ENCODE peak calls at places on chromosomes 4 and X, in four cellular contexts. K is stimulated activated CD8-positive, alpha-beta memory T cell treated with anti-CD3 and anti-CD28 coated beads, Interleukin-2, amount 100 ng/mL, for 1 hour; A is activated CD4-positive, alpha-beta T cell treated with anti-CD3 and anti-CD28 coated beads for 24 hours; U is IMR-90. F is an unnamed sample.

GRCh38 chr4:159179310-159179958 is 76.6 kb downstream of the RAPGEF2 start:
- DNase-seq in A (no peak), K (no peak), U (no peak), F (no peak)

GRCh38 chr4:128908735-128909134 is 99.2 kb downstream of the JADE1 start:
- DNase-seq in A (no peak), U (peak), K (no peak), F (no peak)

GRCh38 chrX:111170017-111170416 is 74.0 kb downstream of the PAK3 start:
- DNase-seq in K (no peak), U (peak), A (peak), F (no peak)

GRCh38 chr4:79609853-79610252 is 201.8 kb upstream of the GK2 start:
- DNase-seq in K (no peak), A (no peak), U (no peak), F (no peak)

GRCh38 chr4:7042697-7043464 is at the start of gene TADA2B:
- DNase-seq in U (peak), A (peak), K (peak), F (peak)

GRCh38 chrX:139825618-139826017 is 107.2 kb downstream of the ATP11C start:
- DNase-seq in K (no peak), U (no peak), A (no peak), F (no peak)

GRCh38 chrX:75623535-75623934 is 100.7 kb upstream of the ZDHHC15 start:
- DNase-seq in A (no peak), U (no peak), K (no peak), F (no peak)

GRCh38 chr4:74559853-74560252 is 114.9 kb downstream of the AREG start:
- DNase-seq in U (no peak), K (no peak), A (no peak), F (no peak)

GRCh38 chr4:145808021-145808650 is 128.2 kb downstream of the C4orf51 start:
- DNase-seq in U (peak), K (no peak), A (peak), F (no peak)

GRCh38 chr4:15506464-15506863 is 36.8 kb downstream of the CC2D2A start:
- DNase-seq in K (no peak), A (no peak), U (peak), F (no peak)

GRCh38 chr4:188680004-188680666 is 540.9 kb downstream of the TRIML1 start:
- DNase-seq in A (no peak), K (no peak), U (no peak), F (no peak)

GRCh38 chrX:9587551-9588096 is 122.8 kb downstream of the TBL1X start:
- DNase-seq in K (no peak), A (no peak), U (no peak), F (no peak)

GRCh38 chrX:137044893-137045292 is 11.1 kb upstream of the GPR101 start:
- DNase-seq in U (no peak), A (no peak), K (no peak), F (no peak)

GRCh38 chr4:89998350-89999098 is 103.9 kb downstream of the MMRN1 start:
- DNase-seq in U (no peak), A (no peak), K (no peak), F (no peak)

GRCh38 chr4:124060261-124060918 is 652.1 kb downstream of the ANKRD50 start:
- DNase-seq in U (peak), K (no peak), A (no peak), F (no peak)

GRCh38 chr4:187666634-187667033 is 328.9 kb upstream of the ZFP42 start:
- DNase-seq in U (peak), K (no peak), A (no peak), F (no peak)

GRCh38 chrX:1323315-1323714 is 13.3 kb upstream of the IL3RA start:
- DNase-seq in U (no peak), K (peak), A (no peak), F (no peak)

GRCh38 chrX:2638279-2638678 is 52.8 kb upstream of the CD99 start:
- DNase-seq in A (no peak), U (no peak), K (no peak), F (no peak)

GRCh38 chr4:10965196-10965595 is 280.6 kb upstream of the CLNK start:
- DNase-seq in K (no peak), A (no peak), U (no peak), F (no peak)

GRCh38 chrX:73965833-73966232 is 338.1 kb upstream of the ZCCHC13 start:
- DNase-seq in K (no peak), U (no peak), A (no peak), F (no peak)

GRCh38 chrX:17527135-17527701 is 152.2 kb downstream of the NHS start:
- DNase-seq in K (no peak), U (peak), A (no peak), F (no peak)

GRCh38 chrX:13101439-13102139 is 57.2 kb upstream of the FAM9C start:
- DNase-seq in A (no peak), K (no peak), U (peak), F (no peak)

GRCh38 chr4:185640809-185641675 is 105.7 kb upstream of the PDLIM3 start:
- DNase-seq in U (peak), K (no peak), A (no peak), F (peak)